ENCODE peak calls at places on chromosomes 1 and 21, in ten cellular contexts. One of them, this sample, is unnamed.

GRCh38 chr21:33893917-33894316 is 21.7 kb downstream of the ATP5PO start:
- DNase-seq in HL-60: no peak
- DNase-seq in HCT116: no peak
- DNase-seq in transverse colon: no peak
- DNase-seq in upper lobe of left lung: no peak
- DNase-seq in GM12878: no peak
- DNase-seq in Panc1: no peak
- DNase-seq in stomach: no peak
- DNase-seq in esophagus muscularis mucosa: no peak
- DNase-seq in sigmoid colon: no peak
- DNase-seq in this sample: no peak

GRCh38 chr21:31888936-31889371 is 16.1 kb downstream of the HUNK start:
- DNase-seq in HL-60: no peak
- DNase-seq in HCT116: no peak
- DNase-seq in transverse colon: no peak
- DNase-seq in upper lobe of left lung: no peak
- DNase-seq in GM12878: no peak
- DNase-seq in Panc1: no peak
- DNase-seq in stomach: no peak
- DNase-seq in esophagus muscularis mucosa: no peak
- DNase-seq in sigmoid colon: no peak
- DNase-seq in this sample: no peak

GRCh38 chr1:232641507-232641906 is 11.6 kb upstream of the SIPA1L2 start:
- DNase-seq in HL-60: no peak
- DNase-seq in HCT116: no peak
- DNase-seq in transverse colon: no peak
- DNase-seq in upper lobe of left lung: no peak
- DNase-seq in GM12878: no peak
- DNase-seq in Panc1: no peak
- DNase-seq in stomach: no peak
- DNase-seq in esophagus muscularis mucosa: no peak
- DNase-seq in sigmoid colon: no peak
- DNase-seq in this sample: no peak

GRCh38 chr21:45593162-45594022 is 50.1 kb upstream of the PCBP3 start:
- DNase-seq in HL-60: no peak
- DNase-seq in HCT116: no peak
- DNase-seq in transverse colon: no peak
- DNase-seq in upper lobe of left lung: peak; percentile 80
- DNase-seq in GM12878: peak; percentile 51
- DNase-seq in Panc1: no peak
- DNase-seq in stomach: no peak
- DNase-seq in esophagus muscularis mucosa: no peak
- DNase-seq in sigmoid colon: peak; percentile 57
- DNase-seq in this sample: no peak

GRCh38 chr1:22038036-22038435 is 14.5 kb upstream of the CDC42 start:
- DNase-seq in HL-60: no peak
- DNase-seq in HCT116: no peak
- DNase-seq in transverse colon: no peak
- DNase-seq in upper lobe of left lung: no peak
- DNase-seq in GM12878: no peak
- DNase-seq in Panc1: no peak
- DNase-seq in stomach: no peak
- DNase-seq in esophagus muscularis mucosa: no peak
- DNase-seq in sigmoid colon: no peak
- DNase-seq in this sample: no peak

GRCh38 chr21:46187814-46188213 is 3.6 kb upstream of the SPATC1L start:
- DNase-seq in HL-60: no peak
- DNase-seq in HCT116: no peak
- DNase-seq in transverse colon: no peak
- DNase-seq in upper lobe of left lung: no peak
- DNase-seq in GM12878: no peak
- DNase-seq in Panc1: no peak
- DNase-seq in stomach: no peak
- DNase-seq in esophagus muscularis mucosa: peak; percentile 72
- DNase-seq in sigmoid colon: no peak
- DNase-seq in this sample: no peak

GRCh38 chr1:8314346-8315280 is 3.3 kb upstream of the SLC45A1 start:
- DNase-seq in HL-60: no peak
- DNase-seq in HCT116: peak; percentile 48
- DNase-seq in transverse colon: peak; percentile 85
- DNase-seq in upper lobe of left lung: no peak
- DNase-seq in GM12878: peak; percentile 11
- DNase-seq in Panc1: peak; percentile 79
- DNase-seq in stomach: peak; percentile 83
- DNase-seq in esophagus muscularis mucosa: no peak
- DNase-seq in sigmoid colon: peak; percentile 92
- DNase-seq in this sample: peak; percentile 48

GRCh38 chr1:231126181-231126580 is 35.7 kb upstream of the TRIM67 start:
- DNase-seq in HL-60: no peak
- DNase-seq in HCT116: no peak
- DNase-seq in transverse colon: no peak
- DNase-seq in upper lobe of left lung: no peak
- DNase-seq in GM12878: no peak
- DNase-seq in Panc1: no peak
- DNase-seq in stomach: no peak
- DNase-seq in esophagus muscularis mucosa: peak; percentile 72
- DNase-seq in sigmoid colon: no peak
- DNase-seq in this sample: no peak

GRCh38 chr1:244461254-244462071 is at the start of gene CATSPERE:
- DNase-seq in HL-60: peak; percentile 73
- DNase-seq in HCT116: no peak
- DNase-seq in transverse colon: peak; percentile 91
- DNase-seq in upper lobe of left lung: peak; percentile 98
- DNase-seq in GM12878: no peak
- DNase-seq in Panc1: no peak
- DNase-seq in stomach: peak; percentile 93
- DNase-seq in esophagus muscularis mucosa: peak; percentile 95
- DNase-seq in sigmoid colon: peak; percentile 93
- DNase-seq in this sample: peak; percentile 89

GRCh38 chr1:220315070-220315839 is 43.0 kb upstream of the RAB3GAP2 start:
- DNase-seq in HL-60: no peak
- DNase-seq in HCT116: no peak
- DNase-seq in transverse colon: no peak
- DNase-seq in upper lobe of left lung: no peak
- DNase-seq in GM12878: no peak
- DNase-seq in Panc1: no peak
- DNase-seq in stomach: no peak
- DNase-seq in esophagus muscularis mucosa: peak; percentile 87
- DNase-seq in sigmoid colon: no peak
- DNase-seq in this sample: no peak

GRCh38 chr1:231162300-231162969 is 577 bp downstream of the TRIM67 start:
- DNase-seq in HL-60: no peak
- DNase-seq in HCT116: no peak
- DNase-seq in transverse colon: peak; percentile 12
- DNase-seq in upper lobe of left lung: peak; percentile 91
- DNase-seq in GM12878: no peak
- DNase-seq in Panc1: no peak
- DNase-seq in stomach: peak; percentile 34
- DNase-seq in esophagus muscularis mucosa: no peak
- DNase-seq in sigmoid colon: no peak
- DNase-seq in this sample: peak; percentile 50

GRCh38 chr1:107965112-107965991 is at the start of gene VAV3:
- DNase-seq in HL-60: peak; percentile 62
- DNase-seq in HCT116: no peak
- DNase-seq in transverse colon: peak; percentile 56
- DNase-seq in upper lobe of left lung: peak; percentile 93
- DNase-seq in GM12878: no peak
- DNase-seq in Panc1: no peak
- DNase-seq in stomach: peak; percentile 70
- DNase-seq in esophagus muscularis mucosa: no peak
- DNase-seq in sigmoid colon: peak; percentile 84
- DNase-seq in this sample: peak; percentile 33

GRCh38 chr1:160374291-160374690 is 7.4 kb downstream of the NHLH1 start:
- DNase-seq in HL-60: no peak
- DNase-seq in HCT116: no peak
- DNase-seq in transverse colon: no peak
- DNase-seq in upper lobe of left lung: no peak
- DNase-seq in GM12878: no peak
- DNase-seq in Panc1: no peak
- DNase-seq in stomach: no peak
- DNase-seq in esophagus muscularis mucosa: no peak
- DNase-seq in sigmoid colon: no peak
- DNase-seq in this sample: no peak

GRCh38 chr1:212229654-212230053 is 55.6 kb upstream of the PPP2R5A start:
- DNase-seq in HL-60: no peak
- DNase-seq in HCT116: no peak
- DNase-seq in transverse colon: no peak
- DNase-seq in upper lobe of left lung: no peak
- DNase-seq in GM12878: no peak
- DNase-seq in Panc1: no peak
- DNase-seq in stomach: no peak
- DNase-seq in esophagus muscularis mucosa: no peak
- DNase-seq in sigmoid colon: no peak
- DNase-seq in this sample: no peak

DNA sequence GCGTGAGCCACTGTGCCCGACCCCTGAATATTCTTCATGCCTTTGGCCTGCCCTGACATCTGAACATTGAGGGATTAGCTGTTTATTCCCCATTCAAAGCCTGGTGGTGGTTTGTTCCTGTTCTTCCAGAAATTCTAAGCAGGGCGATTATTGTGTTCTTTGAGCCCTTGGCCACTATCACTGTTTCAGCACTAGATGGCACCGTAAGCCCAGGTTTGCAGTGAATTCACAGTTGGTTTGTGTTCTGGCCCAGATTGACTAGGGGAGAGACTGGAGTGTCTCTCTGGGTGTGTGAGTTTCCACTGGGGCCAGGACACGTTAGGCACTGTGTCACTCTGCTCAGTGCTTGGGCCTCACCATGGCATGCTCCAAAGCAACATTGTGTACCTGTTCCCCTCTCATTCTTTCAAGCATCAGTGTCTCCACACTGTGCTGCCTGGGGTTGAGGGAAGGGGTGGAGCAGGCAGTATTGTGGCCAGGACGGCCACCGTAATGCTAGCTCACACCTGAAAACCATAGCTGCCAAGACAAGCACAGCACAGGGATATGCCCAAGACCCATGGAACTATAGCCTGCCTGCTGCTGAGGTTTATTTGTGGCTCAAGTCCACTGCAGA is 52.7 kb downstream of the PKN2 start:
- DNase-seq in HL-60: no peak
- DNase-seq in HCT116: peak; percentile 23
- DNase-seq in transverse colon: no peak
- DNase-seq in upper lobe of left lung: no peak
- DNase-seq in GM12878: no peak
- DNase-seq in Panc1: no peak
- DNase-seq in stomach: no peak
- DNase-seq in esophagus muscularis mucosa: no peak
- DNase-seq in sigmoid colon: no peak
- DNase-seq in this sample: no peak
- TF ChIP-seq POLR2AphosphoS5 in HL-60: no peak
- TF ChIP-seq POLR2AphosphoS5 in HCT116: no peak
- TF ChIP-seq POLR2AphosphoS5 in transverse colon: no peak
- TF ChIP-seq POLR2AphosphoS5 in upper lobe of left lung: no peak
- TF ChIP-seq POLR2AphosphoS5 in GM12878: no peak
- TF ChIP-seq POLR2AphosphoS5 in Panc1: no peak
- TF ChIP-seq POLR2AphosphoS5 in stomach: no peak
- TF ChIP-seq POLR2AphosphoS5 in esophagus muscularis mucosa: no peak
- TF ChIP-seq POLR2AphosphoS5 in sigmoid colon: no peak
- TF ChIP-seq POLR2AphosphoS5 in this sample: no peak

GRCh38 chr1:32817815-32818786 is 648 bp downstream of the S100PBP start:
- DNase-seq in HL-60: no peak
- DNase-seq in HCT116: peak; percentile 32
- DNase-seq in transverse colon: peak; percentile 77
- DNase-seq in upper lobe of left lung: peak; percentile 90
- DNase-seq in GM12878: no peak
- DNase-seq in Panc1: no peak
- DNase-seq in stomach: peak; percentile 72
- DNase-seq in esophagus muscularis mucosa: peak; percentile 93
- DNase-seq in sigmoid colon: peak; percentile 90
- DNase-seq in this sample: peak; percentile 25
- TF ChIP-seq POLR2AphosphoS5 in HL-60: peak; percentile 0
- TF ChIP-seq POLR2AphosphoS5 in HCT116: peak; percentile 84
- TF ChIP-seq POLR2AphosphoS5 in transverse colon: peak; percentile 40
- TF ChIP-seq POLR2AphosphoS5 in upper lobe of left lung: no peak
- TF ChIP-seq POLR2AphosphoS5 in GM12878: peak; percentile 49
- TF ChIP-seq POLR2AphosphoS5 in Panc1: no peak
- TF ChIP-seq POLR2AphosphoS5 in stomach: peak; percentile 58
- TF ChIP-seq POLR2AphosphoS5 in esophagus muscularis mucosa: peak; percentile 55
- TF ChIP-seq POLR2AphosphoS5 in sigmoid colon: peak; percentile 60
- TF ChIP-seq POLR2AphosphoS5 in this sample: peak; percentile 32

DNA sequence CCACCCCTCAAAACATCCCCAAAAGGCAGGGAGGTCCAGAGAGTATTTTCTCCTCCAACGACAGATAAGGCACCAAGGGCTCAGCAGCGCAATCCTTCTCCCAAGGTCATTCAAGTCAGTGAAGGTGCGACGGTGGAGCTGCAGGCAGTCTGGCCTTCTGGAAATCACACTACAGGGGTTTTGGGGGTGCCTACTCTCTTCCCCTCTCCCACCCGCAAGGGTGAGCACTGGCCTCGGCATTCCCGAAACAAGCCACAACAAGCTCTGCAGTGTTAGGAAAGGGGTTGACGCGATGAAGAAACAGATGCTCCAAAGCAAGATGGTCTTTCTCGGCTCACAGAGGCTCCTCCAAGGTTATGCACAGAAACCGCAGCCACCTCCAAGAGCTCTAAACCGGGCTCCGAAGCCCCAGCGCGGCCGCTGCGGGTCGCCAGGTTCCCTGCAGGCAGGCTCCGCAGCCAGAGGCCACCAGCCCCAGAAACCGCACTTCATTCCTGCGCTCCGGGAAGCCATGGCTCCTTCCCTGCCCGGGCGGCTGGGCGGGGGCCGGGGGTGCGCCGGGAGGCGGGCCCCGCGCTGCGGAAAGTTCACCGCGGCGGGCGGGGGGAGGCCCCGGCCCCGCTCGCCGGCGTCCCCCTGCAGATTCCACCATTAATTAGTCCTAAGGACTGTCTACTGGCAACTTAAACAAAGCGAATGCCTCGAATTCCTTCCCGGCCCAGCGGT is 1.1 kb downstream of the LUZP1 start:
- DNase-seq in HL-60: no peak
- DNase-seq in HCT116: no peak
- DNase-seq in transverse colon: peak; percentile 57
- DNase-seq in upper lobe of left lung: peak; percentile 90
- DNase-seq in GM12878: no peak
- DNase-seq in Panc1: no peak
- DNase-seq in stomach: peak; percentile 54
- DNase-seq in esophagus muscularis mucosa: no peak
- DNase-seq in sigmoid colon: peak; percentile 69
- DNase-seq in this sample: peak; percentile 40
- TF ChIP-seq POLR2AphosphoS5 in HL-60: no peak
- TF ChIP-seq POLR2AphosphoS5 in HCT116: peak; percentile 16
- TF ChIP-seq POLR2AphosphoS5 in transverse colon: peak; percentile 50
- TF ChIP-seq POLR2AphosphoS5 in upper lobe of left lung: no peak
- TF ChIP-seq POLR2AphosphoS5 in GM12878: no peak
- TF ChIP-seq POLR2AphosphoS5 in Panc1: no peak
- TF ChIP-seq POLR2AphosphoS5 in stomach: no peak
- TF ChIP-seq POLR2AphosphoS5 in esophagus muscularis mucosa: peak; percentile 10
- TF ChIP-seq POLR2AphosphoS5 in sigmoid colon: peak; percentile 41
- TF ChIP-seq POLR2AphosphoS5 in this sample: no peak

DNA sequence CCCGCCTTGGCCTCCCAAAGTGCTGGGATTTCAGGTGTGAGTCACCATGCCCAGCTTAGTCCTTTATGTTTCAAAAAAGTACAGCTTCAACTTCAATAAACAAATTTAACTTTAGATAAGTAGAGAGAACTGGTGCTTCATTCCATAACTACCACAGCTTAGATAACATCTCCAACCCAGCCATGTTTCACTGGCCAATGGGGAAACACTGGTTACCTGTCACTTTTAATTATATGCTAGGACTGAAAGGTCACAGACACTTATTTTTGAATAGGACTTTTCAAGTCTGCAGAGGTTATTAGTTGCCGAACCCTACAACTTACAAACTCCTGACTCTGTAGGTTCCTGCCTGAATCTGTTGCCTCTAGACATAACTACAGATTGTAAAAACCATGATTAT is 56.5 kb upstream of the ST6GALNAC3 start:
- DNase-seq in HL-60: no peak
- DNase-seq in HCT116: no peak
- DNase-seq in transverse colon: no peak
- DNase-seq in upper lobe of left lung: no peak
- DNase-seq in GM12878: no peak
- DNase-seq in Panc1: no peak
- DNase-seq in stomach: no peak
- DNase-seq in esophagus muscularis mucosa: no peak
- DNase-seq in sigmoid colon: no peak
- DNase-seq in this sample: no peak
- TF ChIP-seq POLR2AphosphoS5 in HL-60: no peak
- TF ChIP-seq POLR2AphosphoS5 in HCT116: no peak
- TF ChIP-seq POLR2AphosphoS5 in transverse colon: no peak
- TF ChIP-seq POLR2AphosphoS5 in upper lobe of left lung: no peak
- TF ChIP-seq POLR2AphosphoS5 in GM12878: no peak
- TF ChIP-seq POLR2AphosphoS5 in Panc1: no peak
- TF ChIP-seq POLR2AphosphoS5 in stomach: no peak
- TF ChIP-seq POLR2AphosphoS5 in esophagus muscularis mucosa: no peak
- TF ChIP-seq POLR2AphosphoS5 in sigmoid colon: no peak
- TF ChIP-seq POLR2AphosphoS5 in this sample: no peak